ENCODE peak calls at places on chromosome 10, in eight cellular contexts. C, V, X, T, M, P, B and F are unnamed samples.

GRCh38 chr10:43234471-43235041 is 32.3 kb downstream of the RASGEF1A start:
- DNase-seq in V (no peak), M (peak; percentile 2), X (no peak), T (no peak), C (no peak), B (peak; percentile 14), P (peak; percentile 1), F (no peak)

GRCh38 chr10:122112625-122113160 is 123.7 kb downstream of the TACC2 start:
- DNase-seq in P (no peak), T (peak; percentile 98), M (peak; percentile 79), C (no peak), V (peak; percentile 80), B (peak; percentile 95), X (no peak), F (no peak)

GRCh38 chr10:43062402-43063160 is 14.3 kb upstream of the RET start:
- DNase-seq in T (no peak), P (no peak), V (no peak), M (no peak), B (peak; percentile 33), C (no peak), X (no peak), F (no peak)

GRCh38 chr10:62083413-62083794 is 181.9 kb downstream of the ARID5B start:
- DNase-seq in C (no peak), M (no peak), P (no peak), X (peak; percentile 59), T (peak; percentile 68), V (peak; percentile 95), B (no peak), F (no peak)

GRCh38 chr10:119291223-119291900 is 84.0 kb downstream of the GRK5 start:
- DNase-seq in P (no peak), B (peak; percentile 47), M (no peak), X (no peak), C (no peak), T (no peak), V (no peak), F (no peak)

GRCh38 chr10:112953760-112954159 is 3.7 kb downstream of the TCF7L2 start:
- DNase-seq in C (no peak), P (no peak), M (no peak), X (no peak), T (no peak), B (no peak), V (no peak), F (no peak)

GRCh38 chr10:26854524-26854923 is 6.2 kb downstream of the ABI1 start:
- DNase-seq in X (no peak), T (peak; percentile 15), C (no peak), V (no peak), B (no peak), M (no peak), P (no peak), F (no peak)

GRCh38 chr10:120514035-120514620 is 57.1 kb downstream of the PLPP4 start:
- DNase-seq in B (peak; percentile 43), V (peak; percentile 2), M (peak; percentile 78), T (peak; percentile 42), C (no peak), P (peak; percentile 24), X (no peak), F (no peak)

GRCh38 chr10:96276831-96277230 is 5.5 kb upstream of the BLNK start:
- DNase-seq in P (no peak), C (no peak), M (no peak), T (no peak), V (no peak), X (no peak), B (no peak), F (no peak)